ENCODE peak calls at places on chromosomes 11 and 22, in five cellular contexts. One of them, this sample, is unnamed.

GRCh38 chr11:33377852-33378385 is 120.7 kb downstream of the HIPK3 start:
- DNase-seq in K562: no peak
- DNase-seq in GM12878: no peak
- DNase-seq in HepG2: no peak
- DNase-seq in WTC11: no peak
- DNase-seq in this sample: no peak

GRCh38 chr11:93783362-93783761 is 720 bp upstream of the MED17 start:
- DNase-seq in K562: no peak
- DNase-seq in WTC11: no peak
- DNase-seq in HepG2: no peak
- DNase-seq in GM12878: no peak
- DNase-seq in this sample: no peak

GRCh38 chr22:46107089-46107664 is 43.1 kb upstream of the PPARA start:
- DNase-seq in K562: no peak
- DNase-seq in HepG2: no peak
- DNase-seq in WTC11: no peak
- DNase-seq in GM12878: no peak
- DNase-seq in this sample: no peak

GRCh38 chr11:133547808-133548494 is 15.7 kb upstream of the OPCML start:
- DNase-seq in K562: no peak
- DNase-seq in GM12878: no peak
- DNase-seq in HepG2: no peak
- DNase-seq in WTC11: no peak
- DNase-seq in this sample: peak

GRCh38 chr11:19101803-19102520 is 15.0 kb upstream of the ZDHHC13 start:
- DNase-seq in HepG2: no peak
- DNase-seq in GM12878: no peak
- DNase-seq in WTC11: no peak
- DNase-seq in K562: no peak
- DNase-seq in this sample: no peak

GRCh38 chr11:68441466-68442230 is 18.9 kb upstream of the PPP6R3 start:
- DNase-seq in WTC11: no peak
- DNase-seq in HepG2: no peak
- DNase-seq in K562: no peak
- DNase-seq in GM12878: no peak
- DNase-seq in this sample: no peak

GRCh38 chr11:76700177-76701100 is 29.9 kb upstream of the LRRC32 start:
- DNase-seq in GM12878: no peak
- DNase-seq in WTC11: no peak
- DNase-seq in HepG2: peak
- DNase-seq in K562: peak
- DNase-seq in this sample: no peak

GRCh38 chr22:49355206-49355920 is 472.3 kb downstream of the BRD1 start:
- DNase-seq in K562: no peak
- DNase-seq in WTC11: peak
- DNase-seq in HepG2: no peak
- DNase-seq in GM12878: no peak
- DNase-seq in this sample: no peak

GRCh38 chr11:33179431-33179830 is 18.2 kb upstream of the CSTF3 start:
- DNase-seq in WTC11: no peak
- DNase-seq in K562: no peak
- DNase-seq in HepG2: no peak
- DNase-seq in GM12878: no peak
- DNase-seq in this sample: peak

GRCh38 chr22:19789828-19790227 is 29.2 kb downstream of the TBX1 start:
- DNase-seq in WTC11: no peak
- DNase-seq in HepG2: no peak
- DNase-seq in GM12878: no peak
- DNase-seq in K562: no peak
- DNase-seq in this sample: no peak

GRCh38 chr22:24325105-24325757 is 54.6 kb downstream of the SPECC1L start:
- DNase-seq in K562: peak
- DNase-seq in HepG2: peak
- DNase-seq in WTC11: no peak
- DNase-seq in GM12878: peak
- DNase-seq in this sample: peak

GRCh38 chr11:94400839-94401772 is at the start of gene GPR83:
- DNase-seq in K562: no peak
- DNase-seq in WTC11: peak
- DNase-seq in HepG2: no peak
- DNase-seq in GM12878: no peak
- DNase-seq in this sample: peak

GRCh38 chr11:44505591-44506054 is 59.8 kb upstream of the CD82 start:
- DNase-seq in WTC11: no peak
- DNase-seq in K562: no peak
- DNase-seq in HepG2: no peak
- DNase-seq in GM12878: no peak
- DNase-seq in this sample: no peak

GRCh38 chr11:1192741-1193325 is 30.0 kb upstream of the MUC5B start:
- DNase-seq in HepG2: no peak
- DNase-seq in WTC11: peak
- DNase-seq in GM12878: no peak
- DNase-seq in K562: no peak
- DNase-seq in this sample: no peak

GRCh38 chr11:124069429-124070401 is 28.6 kb upstream of the OR10G7 start:
- DNase-seq in WTC11: peak
- DNase-seq in HepG2: peak
- DNase-seq in K562: peak
- DNase-seq in GM12878: peak
- DNase-seq in this sample: peak

GRCh38 chr11:77705195-77705876 is 67.7 kb upstream of the CLNS1A start:
- DNase-seq in GM12878: no peak
- DNase-seq in HepG2: peak
- DNase-seq in K562: peak
- DNase-seq in WTC11: no peak
- DNase-seq in this sample: peak

GRCh38 chr11:8360086-8360828 is 96.6 kb upstream of the LMO1 start:
- DNase-seq in HepG2: peak
- DNase-seq in K562: no peak
- DNase-seq in GM12878: no peak
- DNase-seq in WTC11: no peak
- DNase-seq in this sample: no peak

GRCh38 chr11:70522613-70523311 is 124.4 kb downstream of the CTTN start:
- DNase-seq in HepG2: no peak
- DNase-seq in K562: no peak
- DNase-seq in GM12878: no peak
- DNase-seq in WTC11: no peak
- DNase-seq in this sample: no peak

GRCh38 chr11:118644496-118644895 is 35.0 kb downstream of the TREH start:
- DNase-seq in GM12878: no peak
- DNase-seq in WTC11: no peak
- DNase-seq in HepG2: no peak
- DNase-seq in K562: no peak
- DNase-seq in this sample: no peak

GRCh38 chr11:61035086-61035835 is 63.8 kb downstream of the CD6 start:
- DNase-seq in K562: no peak
- DNase-seq in HepG2: no peak
- DNase-seq in WTC11: no peak
- DNase-seq in GM12878: no peak
- DNase-seq in this sample: no peak

GRCh38 chr11:62402994-62403393 is 15.8 kb upstream of the SCGB1A1 start:
- DNase-seq in GM12878: no peak
- DNase-seq in HepG2: no peak
- DNase-seq in K562: no peak
- DNase-seq in WTC11: no peak
- DNase-seq in this sample: no peak

GRCh38 chr11:111469200-111469599 is 43.0 kb downstream of the BTG4 start:
- DNase-seq in GM12878: no peak
- DNase-seq in WTC11: no peak
- DNase-seq in HepG2: no peak
- DNase-seq in K562: no peak
- DNase-seq in this sample: no peak

GRCh38 chr11:69437001-69437875 is 44.2 kb upstream of the LINC01488 start:
- DNase-seq in K562: no peak
- DNase-seq in GM12878: no peak
- DNase-seq in WTC11: peak
- DNase-seq in HepG2: peak
- DNase-seq in this sample: peak

GRCh38 chr11:7272373-7272772 is 20.7 kb downstream of the SYT9 start:
- DNase-seq in K562: no peak
- DNase-seq in WTC11: no peak
- DNase-seq in GM12878: no peak
- DNase-seq in HepG2: no peak
- DNase-seq in this sample: peak

GRCh38 chr11:69312418-69313399 is 18.8 kb downstream of the MYEOV start:
- DNase-seq in WTC11: no peak
- DNase-seq in GM12878: no peak
- DNase-seq in HepG2: no peak
- DNase-seq in K562: no peak
- DNase-seq in this sample: no peak

GRCh38 chr11:60343094-60343704 is 16.1 kb downstream of the MS4A6E start:
- DNase-seq in WTC11: no peak
- DNase-seq in HepG2: peak
- DNase-seq in K562: peak
- DNase-seq in GM12878: no peak
- DNase-seq in this sample: peak

GRCh38 chr11:65575568-65576231 is at the start of gene EHBP1L1:
- DNase-seq in WTC11: no peak
- DNase-seq in K562: peak
- DNase-seq in GM12878: peak
- DNase-seq in HepG2: no peak
- DNase-seq in this sample: peak

GRCh38 chr11:134763030-134763388 is 351.0 kb upstream of the B3GAT1 start:
- DNase-seq in K562: no peak
- DNase-seq in HepG2: no peak
- DNase-seq in WTC11: no peak
- DNase-seq in GM12878: no peak
- DNase-seq in this sample: no peak

GRCh38 chr11:90229791-90230190 is 6.9 kb upstream of the CHORDC1 start:
- DNase-seq in K562: no peak
- DNase-seq in WTC11: no peak
- DNase-seq in HepG2: no peak
- DNase-seq in GM12878: no peak
- DNase-seq in this sample: no peak

GRCh38 chr11:111205622-111206385 is 39.7 kb upstream of the POU2AF2 start:
- DNase-seq in WTC11: no peak
- DNase-seq in GM12878: no peak
- DNase-seq in K562: no peak
- DNase-seq in HepG2: no peak
- DNase-seq in this sample: no peak

GRCh38 chr11:18081551-18081950 is 24.3 kb downstream of the SAAL1 start:
- DNase-seq in WTC11: no peak
- DNase-seq in HepG2: no peak
- DNase-seq in GM12878: no peak
- DNase-seq in K562: peak
- DNase-seq in this sample: no peak

GRCh38 chr22:46958191-46958590 is 195.7 kb downstream of the TBC1D22A start:
- DNase-seq in WTC11: no peak
- DNase-seq in HepG2: no peak
- DNase-seq in K562: no peak
- DNase-seq in GM12878: no peak
- DNase-seq in this sample: no peak

GRCh38 chr22:30210235-30210831 is 36.2 kb downstream of the LIF start:
- DNase-seq in K562: no peak
- DNase-seq in WTC11: no peak
- DNase-seq in HepG2: peak
- DNase-seq in GM12878: no peak
- DNase-seq in this sample: no peak

GRCh38 chr11:2194877-2195755 is 23.5 kb upstream of the TH start:
- DNase-seq in GM12878: no peak
- DNase-seq in HepG2: peak
- DNase-seq in WTC11: peak
- DNase-seq in K562: peak
- DNase-seq in this sample: peak
- TF ChIP-seq CREB1 in GM12878: no peak
- TF ChIP-seq CREB1 in HepG2: no peak
- TF ChIP-seq CREB1 in WTC11: no peak
- TF ChIP-seq CREB1 in K562: no peak
- TF ChIP-seq CREB1 in this sample: no peak

GRCh38 chr11:27557223-27557622 is 50.7 kb upstream of the LIN7C start:
- DNase-seq in WTC11: no peak
- DNase-seq in HepG2: no peak
- DNase-seq in GM12878: no peak
- DNase-seq in K562: no peak
- DNase-seq in this sample: no peak
- TF ChIP-seq CREB1 in WTC11: no peak
- TF ChIP-seq CREB1 in HepG2: no peak
- TF ChIP-seq CREB1 in GM12878: no peak
- TF ChIP-seq CREB1 in K562: no peak
- TF ChIP-seq CREB1 in this sample: no peak

DNA sequence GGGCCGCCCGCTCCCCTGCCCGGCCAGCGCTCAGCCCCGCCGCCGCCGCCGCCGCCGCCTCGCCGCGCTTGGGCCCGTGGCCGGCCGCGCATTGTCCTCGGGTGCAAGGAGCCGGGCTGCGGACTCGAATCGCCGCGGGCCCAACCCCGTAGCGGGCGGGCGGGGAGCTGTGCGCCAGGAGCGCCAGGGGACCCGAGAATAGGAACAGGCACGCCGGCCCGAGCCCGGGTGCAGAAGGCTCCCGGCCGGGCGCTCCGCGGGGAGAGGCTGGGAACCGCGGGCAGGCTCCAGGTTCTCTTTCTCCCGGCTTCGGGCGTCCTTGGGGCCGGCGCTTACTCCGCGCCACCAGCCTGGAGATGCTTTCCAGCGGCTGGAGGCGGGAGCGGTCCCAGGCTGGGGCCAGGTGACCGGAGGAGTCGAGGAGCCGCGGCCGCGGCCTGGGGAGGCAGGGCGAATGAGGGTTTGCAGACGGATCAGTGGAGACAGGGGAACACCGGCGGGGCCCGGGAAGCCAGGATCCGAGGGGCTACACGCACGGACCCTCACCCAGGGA is 636 bp downstream of the PKNOX2 start:
- DNase-seq in GM12878: no peak
- DNase-seq in HepG2: no peak
- DNase-seq in WTC11: peak
- DNase-seq in K562: no peak
- DNase-seq in this sample: peak
- TF ChIP-seq CREB1 in GM12878: no peak
- TF ChIP-seq CREB1 in HepG2: no peak
- TF ChIP-seq CREB1 in WTC11: no peak
- TF ChIP-seq CREB1 in K562: no peak
- TF ChIP-seq CREB1 in this sample: no peak

DNA sequence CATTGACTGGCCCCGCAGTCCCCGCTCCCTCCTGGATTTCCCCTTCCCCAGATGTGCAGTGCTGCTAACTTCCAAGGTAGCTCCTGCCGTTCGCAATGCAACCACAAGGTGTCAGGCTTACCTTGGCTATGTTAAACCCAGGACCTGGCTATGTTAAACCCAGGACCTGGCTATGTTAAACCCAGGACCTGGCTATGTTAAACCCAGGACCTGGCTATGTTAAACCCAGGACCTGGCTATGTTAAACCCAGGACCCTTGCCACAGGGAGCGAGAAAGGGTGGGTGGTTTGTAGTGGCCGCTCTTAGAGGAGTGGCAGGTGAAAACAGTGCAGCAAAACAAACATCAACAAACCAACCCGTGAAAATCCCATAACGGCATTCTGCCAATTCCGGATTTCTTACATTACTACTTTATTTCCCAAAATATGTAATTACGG is 2.9 kb upstream of the ADAMTS8 start:
- DNase-seq in WTC11: peak
- DNase-seq in GM12878: no peak
- DNase-seq in K562: peak
- DNase-seq in HepG2: peak
- DNase-seq in this sample: peak
- TF ChIP-seq CREB1 in WTC11: no peak
- TF ChIP-seq CREB1 in GM12878: no peak
- TF ChIP-seq CREB1 in K562: no peak
- TF ChIP-seq CREB1 in HepG2: no peak
- TF ChIP-seq CREB1 in this sample: no peak

GRCh38 chr11:28384418-28384817 is 276.2 kb downstream of the METTL15 start:
- DNase-seq in GM12878: no peak
- DNase-seq in WTC11: no peak
- DNase-seq in K562: no peak
- DNase-seq in HepG2: no peak
- DNase-seq in this sample: no peak
- TF ChIP-seq CREB1 in GM12878: no peak
- TF ChIP-seq CREB1 in WTC11: no peak
- TF ChIP-seq CREB1 in K562: no peak
- TF ChIP-seq CREB1 in HepG2: no peak
- TF ChIP-seq CREB1 in this sample: no peak

This sample was measured in GM23338.